ENCODE peak calls at places on chromosomes 3 and 15, in four cellular contexts. G is Kasumi-1, F is GM13977, K is NCI-H345. C is an unnamed sample.

GRCh38 chr3:123099331-123100191 is 32.7 kb downstream of the PDIA5 start:
- DNase-seq in G (no peak), F (no peak), K (no peak), C (no peak)

GRCh38 chr3:131394400-131394799 is 12.8 kb downstream of the NUDT16 start:
- DNase-seq in G (no peak), F (no peak), K (no peak), C (no peak)

GRCh38 chr3:43178891-43179366 is 73.0 kb upstream of the POMGNT2 start:
- DNase-seq in G (no peak), F (no peak), K (no peak), C (no peak)

GRCh38 chr3:181176610-181177009 is 187.1 kb upstream of the DNAJC19 start:
- DNase-seq in G (peak), F (no peak), K (peak), C (peak)

GRCh38 chr15:38454687-38455071 is 752 bp downstream of the FAM98B start:
- DNase-seq in G (no peak), F (no peak), K (no peak), C (no peak)

GRCh38 chr3:151504606-151505005 is 43.7 kb upstream of the IGSF10 start:
- DNase-seq in G (no peak), F (no peak), K (no peak), C (no peak)

GRCh38 chr3:168952551-168952950 is 711.0 kb downstream of the MECOM start:
- DNase-seq in G (peak), F (no peak), K (no peak), C (no peak)

GRCh38 chr3:140914384-140914945 is 27.2 kb upstream of the SLC25A36 start:
- DNase-seq in G (no peak), F (no peak), K (no peak), C (no peak)

GRCh38 chr3:188152660-188153497 is 1.1 kb upstream of the LPP start:
- DNase-seq in G (no peak), F (no peak), K (peak), C (peak)

GRCh38 chr3:177824190-177824786 is 627.0 kb upstream of the TBL1XR1 start:
- DNase-seq in G (no peak), F (no peak), K (peak), C (no peak)

GRCh38 chr3:33980252-33980651 is 181.8 kb downstream of the PDCD6IP start:
- DNase-seq in G (no peak), F (no peak), K (peak), C (no peak)

GRCh38 chr3:49279376-49279775 is 2.3 kb upstream of the C3orf62 start:
- DNase-seq in G (no peak), F (no peak), K (no peak), C (no peak)

GRCh38 chr3:133843634-133844033 is 38.0 kb downstream of the SRPRB start:
- DNase-seq in G (no peak), F (no peak), K (no peak), C (no peak)

GRCh38 chr3:165800970-165801369 is 36.3 kb downstream of the BCHE start:
- DNase-seq in G (no peak), F (no peak), K (no peak), C (no peak)

GRCh38 chr15:66131831-66132230 is 121.7 kb downstream of the MEGF11 start:
- DNase-seq in G (no peak), F (no peak), K (peak), C (no peak)

GRCh38 chr3:127647171-127647884 is 18.3 kb downstream of the PODXL2 start:
- DNase-seq in G (no peak), F (no peak), K (no peak), C (no peak)

GRCh38 chr3:20739814-20740213 is 553.8 kb upstream of the SGO1 start:
- DNase-seq in G (no peak), F (no peak), K (no peak), C (no peak)

GRCh38 chr3:196740476-196741400 is 1.1 kb downstream of the PAK2 start:
- DNase-seq in G (peak), F (no peak), K (peak), C (peak)

GRCh38 chr3:187610926-187611545 is 59.2 kb downstream of the SST start:
- DNase-seq in G (no peak), F (no peak), K (no peak), C (no peak)

GRCh38 chr3:47961815-47962606 is 54.2 kb downstream of the MAP4 start:
- DNase-seq in G (no peak), F (no peak), K (no peak), C (no peak)

GRCh38 chr15:29103825-29104565 is 165.6 kb downstream of the NSMCE3 start:
- DNase-seq in G (peak), F (peak), K (no peak), C (peak)

GRCh38 chr15:92887869-92888268 is 12.3 kb upstream of the CHD2 start:
- DNase-seq in G (no peak), F (no peak), K (no peak), C (no peak)

GRCh38 chr3:126347543-126348161 is 9.6 kb downstream of the KLF15 start:
- DNase-seq in G (no peak), F (no peak), K (no peak), C (no peak)

GRCh38 chr3:183370391-183370790 is 58.0 kb downstream of the MCF2L2 start:
- DNase-seq in G (no peak), F (no peak), K (no peak), C (no peak)

GRCh38 chr3:4063916-4064592 is 239.1 kb upstream of the SETMAR start:
- DNase-seq in G (no peak), F (no peak), K (no peak), C (no peak)